ENCODE peak calls at places on chromosomes 1 and 21, in ten cellular contexts. L, X, F, D, B, P, I, T, R and K are unnamed samples.

GRCh38 chr21:19922122-19922521 is 1076.1 kb upstream of the NCAM2 start:
- DNase-seq in T (no peak), B (no peak), R (no peak), L (no peak), F (no peak), P (no peak), X (no peak), D (no peak), I (no peak), K (no peak)

GRCh38 chr21:30676737-30677136 is 34.1 kb downstream of the KRTAP20-3 start:
- DNase-seq in B (no peak), D (no peak), L (no peak), T (no peak), P (no peak), I (no peak), X (peak; percentile 49), F (no peak), R (no peak), K (no peak)

GRCh38 chr1:1920057-1920607 is 1.1 kb upstream of the TMEM52 start:
- DNase-seq in R (no peak), F (no peak), X (no peak), B (peak; percentile 62), I (no peak), P (no peak), T (no peak), D (no peak), L (no peak), K (no peak)

GRCh38 chr1:165376041-165376810 is 19.7 kb upstream of the LMX1A start:
- DNase-seq in L (peak; percentile 89), R (peak; percentile 87), T (peak; percentile 70), I (peak; percentile 93), B (peak; percentile 92), F (peak; percentile 86), X (peak; percentile 94), D (no peak), P (peak; percentile 97), K (peak; percentile 93)

GRCh38 chr1:107004421-107004820 is 52.1 kb upstream of the PRMT6 start:
- DNase-seq in T (no peak), X (no peak), B (no peak), I (no peak), P (peak; percentile 48), F (no peak), D (no peak), R (peak; percentile 4), L (no peak), K (no peak)

GRCh38 chr1:43359696-43360095 is 915 bp downstream of the CDC20 start:
- DNase-seq in X (no peak), I (no peak), B (no peak), D (no peak), F (no peak), L (no peak), T (no peak), P (no peak), R (no peak), K (no peak)

GRCh38 chr1:156160744-156161181 is 7.4 kb downstream of the SEMA4A start:
- DNase-seq in R (peak; percentile 76), T (peak; percentile 82), P (peak; percentile 78), B (peak; percentile 92), I (peak; percentile 90), X (no peak), F (peak; percentile 73), D (peak; percentile 38), L (peak; percentile 95), K (peak; percentile 94)

GRCh38 chr1:60942291-60942690 is 140.1 kb upstream of the NFIA start:
- DNase-seq in B (no peak), F (no peak), R (no peak), X (peak; percentile 87), P (no peak), L (no peak), T (no peak), I (no peak), D (no peak), K (no peak)

GRCh38 chr1:40870135-40870728 is 8.1 kb upstream of the CITED4 start:
- DNase-seq in B (no peak), X (peak; percentile 49), P (no peak), L (no peak), D (no peak), R (peak; percentile 64), I (no peak), T (no peak), F (no peak), K (no peak)

GRCh38 chr1:25572708-25573590 is 29.5 kb downstream of the LDLRAP1 start:
- DNase-seq in R (peak; percentile 40), L (no peak), X (peak; percentile 64), B (no peak), T (peak; percentile 71), F (no peak), D (no peak), P (peak; percentile 60), I (peak; percentile 81), K (peak; percentile 92)

GRCh38 chr1:184958554-184959353 is 15.6 kb downstream of the NIBAN1 start:
- DNase-seq in F (no peak), L (no peak), P (peak; percentile 60), D (no peak), T (peak; percentile 22), R (no peak), X (no peak), I (no peak), B (no peak), K (no peak)

GRCh38 chr1:38291906-38292521 is 245.4 kb upstream of the POU3F1 start:
- DNase-seq in L (no peak), I (peak; percentile 41), B (no peak), T (no peak), D (no peak), R (peak; percentile 5), X (no peak), F (no peak), P (no peak), K (peak; percentile 87)

GRCh38 chr1:57423135-57424131 is at the start of gene DAB1:
- DNase-seq in F (no peak), I (peak; percentile 76), P (peak; percentile 5), X (no peak), T (peak; percentile 17), D (no peak), L (no peak), R (peak; percentile 37), B (peak; percentile 58), K (peak; percentile 83)

GRCh38 chr1:74010206-74010605 is 187.8 kb downstream of the LRRIQ3 start:
- DNase-seq in L (no peak), T (no peak), F (no peak), X (peak; percentile 14), P (no peak), D (no peak), I (no peak), B (no peak), R (no peak), K (no peak)

GRCh38 chr1:30088594-30089556 is 634.5 kb downstream of the MATN1 start:
- DNase-seq in X (no peak), T (peak; percentile 29), D (no peak), I (no peak), L (no peak), R (no peak), B (no peak), F (no peak), P (peak; percentile 9), K (no peak)

GRCh38 chr1:160040481-160040880 is 8.7 kb upstream of the PIGM start:
- DNase-seq in T (no peak), F (no peak), B (no peak), L (no peak), P (no peak), D (no peak), R (peak; percentile 14), I (no peak), X (no peak), K (no peak)

DNA sequence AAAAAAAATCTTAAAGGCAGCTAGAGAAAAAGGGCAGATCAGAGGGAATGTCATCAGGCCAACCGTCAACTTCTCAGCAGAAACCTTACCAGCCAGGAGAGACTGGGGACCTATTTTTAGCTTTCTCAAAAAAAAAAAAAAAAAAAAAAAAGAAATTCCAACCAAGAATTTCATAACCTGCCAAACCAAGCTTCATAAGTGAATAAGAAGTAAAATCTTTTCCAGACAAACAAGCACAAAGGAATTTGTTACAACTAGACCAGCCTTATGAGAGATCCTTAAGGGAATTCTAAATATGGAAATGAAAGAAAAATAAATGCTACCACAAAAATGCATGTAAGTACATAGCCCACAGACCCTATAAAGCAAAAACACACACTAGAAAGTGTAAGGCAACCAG is 267.7 kb downstream of the AKT3 start:
- DNase-seq in R (peak; percentile 90), I (no peak), F (no peak), L (no peak), T (no peak), D (no peak), P (peak; percentile 33), B (no peak), X (no peak), K (no peak)
- H3K9me3 ChIP-seq in R (no peaks in the 10 kb centered on the region), I (no peaks in the 10 kb centered on the region), F (peaks cover 59% of the 10 kb centered on the region), L (peaks cover 18% of the 10 kb centered on the region), T (peaks cover 8% of the 10 kb centered on the region), D (peaks cover 8% of the 10 kb centered on the region), P (no peaks in the 10 kb centered on the region), B (peaks cover 53% of the 10 kb centered on the region), X (no peaks in the 10 kb centered on the region), K (peaks cover 8% of the 10 kb centered on the region)

GRCh38 chr1:11501491-11501897 is 22.5 kb downstream of the DISP3 start:
- DNase-seq in X (no peak), B (no peak), T (no peak), L (peak; percentile 42), F (no peak), P (peak; percentile 11), R (no peak), I (no peak), D (no peak), K (no peak)
- H3K9me3 ChIP-seq in X (peaks cover 24% of the 10 kb centered on the region), B (peaks cover 31% of the 10 kb centered on the region), T (peaks cover 12% of the 10 kb centered on the region), L (peaks cover 14% of the 10 kb centered on the region), F (peaks cover 29% of the 10 kb centered on the region), P (no peaks in the 10 kb centered on the region), R (no peaks in the 10 kb centered on the region), I (peaks cover 8% of the 10 kb centered on the region), D (peaks cover 11% of the 10 kb centered on the region), K (peaks cover 31% of the 10 kb centered on the region)

GRCh38 chr1:152946248-152946647 is 758 bp upstream of the SPRR5 start:
- DNase-seq in P (no peak), X (no peak), B (no peak), L (no peak), F (no peak), I (no peak), D (no peak), R (no peak), T (no peak), K (no peak)
- H3K9me3 ChIP-seq in P (no peaks in the 10 kb centered on the region), X (no peaks in the 10 kb centered on the region), B (no peaks in the 10 kb centered on the region), L (no peaks in the 10 kb centered on the region), F (no peaks in the 10 kb centered on the region), I (peaks cover 5% of the 10 kb centered on the region), D (no peaks in the 10 kb centered on the region), R (no peaks in the 10 kb centered on the region), T (no peaks in the 10 kb centered on the region), K (peaks cover 19% of the 10 kb centered on the region)

DNA sequence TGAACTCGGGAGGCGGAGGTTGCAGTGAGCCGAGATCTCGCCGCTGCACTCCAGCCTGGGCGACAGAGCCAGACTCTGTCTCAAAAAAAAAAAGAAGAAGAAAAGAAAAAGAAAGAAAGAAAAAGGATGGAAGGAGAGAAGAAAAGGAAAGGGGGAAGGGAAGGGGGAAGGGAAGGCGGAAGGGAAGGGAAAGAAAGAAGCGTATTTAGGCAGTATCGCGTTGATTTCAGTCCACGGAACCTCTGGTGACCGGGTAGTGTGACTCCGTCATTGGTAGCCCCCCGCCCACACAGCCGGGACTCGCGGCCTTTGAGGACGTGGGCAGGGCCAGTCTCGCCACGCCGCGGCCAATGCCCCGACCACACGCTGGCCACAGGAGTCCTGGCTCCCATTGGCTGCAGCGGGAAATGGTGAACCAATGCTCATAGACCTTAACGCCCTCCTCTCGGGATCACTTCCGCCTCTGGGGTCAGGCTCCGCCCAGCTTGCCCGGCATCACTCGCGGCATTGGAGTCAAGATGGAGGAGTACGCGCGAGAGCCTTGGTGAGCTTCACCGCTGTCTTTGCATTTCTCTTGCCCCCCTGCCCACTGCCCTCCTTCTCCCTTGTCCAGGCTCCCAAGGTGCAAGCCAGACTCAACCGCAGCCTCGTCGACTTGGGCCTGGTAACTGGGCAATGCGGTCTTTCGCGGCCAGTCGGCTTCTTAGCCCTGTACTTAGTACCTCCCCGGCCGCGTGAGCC is at the start of gene TIMM17A:
- DNase-seq in D (peak; percentile 87), P (peak; percentile 99), R (peak; percentile 99), F (peak; percentile 98), L (peak; percentile 98), T (peak; percentile 97), I (peak; percentile 96), X (peak; percentile 92), B (peak; percentile 97), K (peak; percentile 98)
- H3K9me3 ChIP-seq in D (no peaks in the 10 kb centered on the region), P (no peaks in the 10 kb centered on the region), R (no peaks in the 10 kb centered on the region), F (no peaks in the 10 kb centered on the region), L (no peaks in the 10 kb centered on the region), T (no peaks in the 10 kb centered on the region), I (no peaks in the 10 kb centered on the region), X (no peaks in the 10 kb centered on the region), B (no peaks in the 10 kb centered on the region), K (no peaks in the 10 kb centered on the region)